ENCODE peak calls at places on chromosome 19, in four cellular contexts. X is HCT116, O is WTC11, B is GM12878. A is an unnamed sample.

GRCh38 chr19:3783660-3784584 is 2.3 kb downstream of the MATK start:
- DNase-seq in X (no peak), O (peak; percentile 75), B (no peak), A (peak; percentile 47)

GRCh38 chr19:1690570-1691307 is 38.3 kb upstream of the TCF3 start:
- DNase-seq in X (no peak), O (peak; percentile 89), B (no peak), A (no peak)

GRCh38 chr19:29588095-29588494 is 18.0 kb upstream of the POP4 start:
- DNase-seq in X (no peak), O (no peak), B (no peak), A (no peak)

GRCh38 chr19:35268546-35269424 is at the start of gene USF2:
- DNase-seq in X (peak; percentile 26), O (peak; percentile 56), B (no peak), A (peak; percentile 72)

GRCh38 chr19:19115954-19116353 is 22.3 kb downstream of the TMEM161A start:
- DNase-seq in X (no peak), O (peak; percentile 88), B (no peak), A (peak; percentile 45)

GRCh38 chr19:29287061-29287460 is 74.1 kb upstream of the UQCRFS1 start:
- DNase-seq in X (no peak), O (no peak), B (no peak), A (no peak)

GRCh38 chr19:17797397-17798201 is 2.7 kb downstream of the B3GNT3 start:
- DNase-seq in X (peak; percentile 94), O (no peak), B (no peak), A (peak; percentile 95)

GRCh38 chr19:2538096-2538757 is 62.3 kb downstream of the GADD45B start:
- DNase-seq in X (no peak), O (no peak), B (no peak), A (no peak)

GRCh38 chr19:12918253-12918652 is 840 bp downstream of the SYCE2 start:
- DNase-seq in X (no peak), O (no peak), B (no peak), A (no peak)

DNA sequence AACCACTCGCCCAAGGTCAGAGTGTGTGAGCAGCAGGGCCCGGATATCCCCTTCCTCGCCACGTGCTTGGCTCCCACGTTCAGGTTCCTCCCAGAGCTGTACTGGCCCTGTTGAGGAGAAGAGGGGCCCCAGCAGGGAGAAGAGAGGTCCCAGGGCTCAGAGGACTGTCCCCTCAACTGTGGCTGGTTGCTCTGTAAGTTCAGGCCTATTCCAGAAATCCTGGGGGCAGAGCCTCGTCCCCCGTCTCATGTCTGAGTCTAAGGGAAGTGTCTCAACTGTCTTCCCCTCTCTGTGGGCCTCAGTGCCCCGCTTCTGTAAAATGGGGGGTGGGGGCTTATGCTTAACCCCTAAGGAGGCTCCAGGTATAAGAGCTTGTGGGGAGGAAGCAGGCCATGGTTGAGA is 3.9 kb downstream of the PPP5C start:
- DNase-seq in X (no peak), O (no peak), B (peak; percentile 51), A (no peak)
- TF ChIP-seq SP1 in X (no peak), O (no peak), B (no peak), A (no peak)

GRCh38 chr19:51382004-51382403 is 5.8 kb downstream of the LIM2 start:
- DNase-seq in X (no peak), O (no peak), B (no peak), A (no peak)
- TF ChIP-seq MAX in X (no peak), O (no peak), B (no peak), A (no peak)

GRCh38 chr19:38506723-38507550 is 73.4 kb downstream of the RYR1 start:
- DNase-seq in X (peak; percentile 95), O (peak; percentile 100), B (peak; percentile 63), A (peak; percentile 47)
- TF ChIP-seq SP1 in X (no peak), O (peak; percentile 41), B (no peak), A (no peak)

DNA sequence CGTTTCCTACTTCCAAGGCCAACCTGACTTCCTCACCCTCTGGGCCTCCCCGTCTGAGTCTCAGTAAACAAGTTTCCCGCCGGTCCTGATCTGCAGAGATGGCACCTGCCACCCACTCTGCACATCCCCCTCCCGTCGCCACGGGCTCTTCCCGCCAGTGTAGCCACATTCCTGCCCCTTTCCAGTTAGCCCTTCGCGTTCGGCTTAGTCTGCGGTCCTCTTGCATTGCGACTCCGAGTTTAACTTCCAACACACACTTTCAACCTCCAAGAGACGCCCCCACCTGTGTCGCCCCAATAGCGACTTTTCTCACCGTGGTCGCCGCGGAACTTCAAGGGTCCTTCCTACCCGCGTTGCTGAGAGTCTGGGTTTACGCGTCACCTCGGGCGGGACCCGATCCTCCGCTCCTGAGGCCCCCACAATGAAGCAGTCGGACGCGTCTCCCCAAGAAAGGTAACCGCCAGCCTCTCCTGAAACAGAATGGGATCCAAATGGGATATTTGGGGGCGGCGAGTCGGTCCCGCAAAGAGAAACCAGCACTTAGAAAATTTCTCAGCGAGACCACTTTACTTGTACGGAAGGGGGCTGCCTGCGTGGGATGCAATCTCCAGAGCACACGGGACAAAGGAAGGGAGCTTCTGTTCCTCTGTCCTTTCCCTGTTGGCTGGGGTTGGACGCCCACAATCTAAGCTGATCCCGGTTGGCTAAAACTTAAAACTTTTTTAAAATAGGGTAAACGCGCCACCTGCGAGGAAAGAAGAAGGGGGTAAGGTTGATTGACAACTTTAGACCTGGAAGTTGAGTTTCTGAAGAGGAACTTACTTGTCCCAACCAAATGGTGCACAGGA is 1.0 kb upstream of the BSG start:
- DNase-seq in X (no peak), O (peak; percentile 52), B (peak; percentile 25), A (peak; percentile 61)
- TF ChIP-seq MAX in X (peak; percentile 59), O (peak; percentile 36), B (no peak), A (peak; percentile 68)

GRCh38 chr19:38665950-38666661 is 18.7 kb downstream of the ACTN4 start:
- DNase-seq in X (no peak), O (peak; percentile 80), B (no peak), A (peak; percentile 68)

GRCh38 chr19:38667552-38668205 is 20.2 kb downstream of the ACTN4 start:
- DNase-seq in X (no peak), O (no peak), B (no peak), A (no peak)

GRCh38 chr19:38664503-38665211 is 17.2 kb downstream of the ACTN4 start:
- DNase-seq in X (no peak), O (no peak), B (no peak), A (no peak)

GRCh38 chr19:38665219-38665931 is 17.9 kb downstream of the ACTN4 start:
- DNase-seq in X (no peak), O (no peak), B (no peak), A (no peak)

DNA sequence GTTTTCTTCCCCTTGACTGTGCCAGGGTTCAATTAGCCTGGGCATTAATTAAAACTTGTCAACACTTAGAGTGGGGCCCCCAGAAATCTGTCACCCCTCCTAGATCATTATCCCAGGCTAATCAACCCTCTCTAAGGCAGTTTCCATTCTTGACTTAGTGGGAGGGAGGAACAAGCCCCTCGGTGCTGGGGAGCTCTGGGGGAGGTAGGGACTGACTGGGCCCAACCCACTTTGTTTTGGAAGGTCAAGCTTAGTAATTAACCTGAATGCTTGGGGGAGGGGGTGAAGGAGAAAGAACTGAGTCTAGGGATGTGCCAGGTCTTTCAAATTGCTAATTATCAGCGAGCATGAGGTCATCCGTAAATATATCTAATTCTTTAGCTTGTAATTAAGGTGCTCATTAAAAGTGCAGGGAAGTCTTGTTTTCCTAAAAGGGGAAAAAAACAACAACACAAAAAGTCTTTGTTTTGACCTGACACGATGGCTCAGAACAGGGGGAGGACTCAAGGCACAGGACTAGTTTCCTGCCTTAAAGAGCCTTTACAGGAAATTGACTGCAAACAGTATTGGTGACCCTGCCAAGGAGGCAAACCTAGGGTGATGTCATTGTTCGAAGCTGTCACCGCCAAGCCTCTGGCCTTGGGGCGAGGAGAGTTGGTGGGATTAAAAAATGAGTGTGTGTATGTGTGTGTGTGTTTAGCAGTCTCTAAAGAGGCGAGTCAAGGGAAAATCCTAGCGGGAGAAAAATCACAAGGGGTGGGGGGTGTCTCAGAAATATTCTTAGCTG is 19.4 kb downstream of the ACTN4 start:
- DNase-seq in X (no peak), O (no peak), B (no peak), A (no peak)
- TF ChIP-seq SP1 in X (no peak), O (no peak), B (no peak), A (no peak)